ENCODE peak calls at places on chromosomes 13 and 19, in six cellular contexts. One of them, this sample, is unnamed.

GRCh38 chr19:14526423-14526822 is 3.0 kb upstream of the TECR start:
- DNase-seq in fibroblast of pulmonary artery: no peak
- DNase-seq in cardiac fibroblast: no peak
- DNase-seq in tibial artery: no peak
- DNase-seq in GM04503: no peak
- DNase-seq in mesothelial cell of epicardium: no peak
- DNase-seq in this sample: no peak

GRCh38 chr13:61030445-61030844 is 385.2 kb downstream of the PCDH20 start:
- DNase-seq in fibroblast of pulmonary artery: no peak
- DNase-seq in cardiac fibroblast: no peak
- DNase-seq in tibial artery: no peak
- DNase-seq in GM04503: no peak
- DNase-seq in mesothelial cell of epicardium: no peak
- DNase-seq in this sample: no peak

GRCh38 chr13:59742467-59742866 is 421.3 kb downstream of the DIAPH3 start:
- DNase-seq in fibroblast of pulmonary artery: no peak
- DNase-seq in cardiac fibroblast: no peak
- DNase-seq in tibial artery: no peak
- DNase-seq in GM04503: no peak
- DNase-seq in mesothelial cell of epicardium: no peak
- DNase-seq in this sample: no peak

GRCh38 chr19:19021115-19021514 is 12.2 kb downstream of the SUGP2 start:
- DNase-seq in fibroblast of pulmonary artery: peak; percentile 29
- DNase-seq in cardiac fibroblast: peak; percentile 67
- DNase-seq in tibial artery: no peak
- DNase-seq in GM04503: peak; percentile 34
- DNase-seq in mesothelial cell of epicardium: no peak
- DNase-seq in this sample: peak; percentile 47

GRCh38 chr13:24208314-24208713 is 47.8 kb downstream of the SPATA13 start:
- DNase-seq in fibroblast of pulmonary artery: peak; percentile 88
- DNase-seq in cardiac fibroblast: peak; percentile 86
- DNase-seq in tibial artery: no peak
- DNase-seq in GM04503: peak; percentile 67
- DNase-seq in mesothelial cell of epicardium: no peak
- DNase-seq in this sample: peak; percentile 89

GRCh38 chr13:91155512-91156114 is 191.9 kb upstream of the MIR17HG start:
- DNase-seq in fibroblast of pulmonary artery: no peak
- DNase-seq in cardiac fibroblast: no peak
- DNase-seq in tibial artery: no peak
- DNase-seq in GM04503: no peak
- DNase-seq in mesothelial cell of epicardium: no peak
- DNase-seq in this sample: no peak

GRCh38 chr13:32790731-32791130 is 204.5 kb downstream of the PDS5B start:
- DNase-seq in fibroblast of pulmonary artery: no peak
- DNase-seq in cardiac fibroblast: no peak
- DNase-seq in tibial artery: no peak
- DNase-seq in GM04503: no peak
- DNase-seq in mesothelial cell of epicardium: no peak
- DNase-seq in this sample: peak; percentile 8

GRCh38 chr13:103358245-103358932 is 292.2 kb upstream of the SLC10A2 start:
- DNase-seq in fibroblast of pulmonary artery: no peak
- DNase-seq in cardiac fibroblast: no peak
- DNase-seq in tibial artery: no peak
- DNase-seq in GM04503: no peak
- DNase-seq in mesothelial cell of epicardium: no peak
- DNase-seq in this sample: no peak

GRCh38 chr13:95553614-95554385 is 1.3 kb downstream of the CLDN10 start:
- DNase-seq in fibroblast of pulmonary artery: no peak
- DNase-seq in cardiac fibroblast: peak; percentile 24
- DNase-seq in tibial artery: no peak
- DNase-seq in GM04503: no peak
- DNase-seq in mesothelial cell of epicardium: no peak
- DNase-seq in this sample: no peak

GRCh38 chr19:34644991-34645461 is 31.9 kb downstream of the SCGB2B2 start:
- DNase-seq in fibroblast of pulmonary artery: no peak
- DNase-seq in cardiac fibroblast: no peak
- DNase-seq in tibial artery: no peak
- DNase-seq in GM04503: no peak
- DNase-seq in mesothelial cell of epicardium: no peak
- DNase-seq in this sample: no peak

GRCh38 chr13:67662997-67663396 is 432.9 kb upstream of the PCDH9 start:
- DNase-seq in fibroblast of pulmonary artery: no peak
- DNase-seq in cardiac fibroblast: no peak
- DNase-seq in tibial artery: no peak
- DNase-seq in GM04503: no peak
- DNase-seq in mesothelial cell of epicardium: no peak
- DNase-seq in this sample: no peak

GRCh38 chr19:47726467-47726866 is 13.2 kb downstream of the EHD2 start:
- DNase-seq in fibroblast of pulmonary artery: peak; percentile 66
- DNase-seq in cardiac fibroblast: peak; percentile 76
- DNase-seq in tibial artery: no peak
- DNase-seq in GM04503: no peak
- DNase-seq in mesothelial cell of epicardium: no peak
- DNase-seq in this sample: peak; percentile 71

GRCh38 chr19:7888145-7888825 is at the start of gene LRRC8E:
- DNase-seq in fibroblast of pulmonary artery: peak; percentile 53
- DNase-seq in cardiac fibroblast: peak; percentile 62
- DNase-seq in tibial artery: no peak
- DNase-seq in GM04503: no peak
- DNase-seq in mesothelial cell of epicardium: no peak
- DNase-seq in this sample: peak; percentile 86